ENCODE peak calls at places on chromosomes 13 and 19, in five cellular contexts. I is HCT116; S is amygdala; H is stimulated activated CD8-positive, alpha-beta memory T cell treated with anti-CD3 and anti-CD28 coated beads, Interleukin-4, amount 100 ng/mL, for 1 hour; J is putamen. P is an unnamed sample.

GRCh38 chr13:31588331-31588730 is 151.0 kb upstream of the RXFP2 start:
- DNase-seq in I (no peak), H (no peak), S (no peak), J (no peak), P (no peak)

GRCh38 chr19:54230031-54230430 is 7.2 kb upstream of the LILRB3 start:
- DNase-seq in I (no peak), J (no peak), S (no peak), H (no peak), P (no peak)

GRCh38 chr19:28403698-28404099 is 809.3 kb downstream of the UQCRFS1 start:
- DNase-seq in J (no peak), I (no peak), S (no peak), H (no peak), P (peak)

GRCh38 chr19:35714601-35715354 is 3.0 kb upstream of the KMT2B start:
- DNase-seq in J (no peak), S (no peak), H (no peak), I (no peak), P (no peak)

GRCh38 chr13:46614582-46614981 is 61.6 kb downstream of the LRCH1 start:
- DNase-seq in I (no peak), J (no peak), H (no peak), S (no peak), P (no peak)

GRCh38 chr13:27101289-27101688 is 70.3 kb downstream of the USP12 start:
- DNase-seq in I (no peak), J (no peak), H (no peak), S (no peak), P (no peak)

GRCh38 chr13:50891206-50891605 is 18.4 kb upstream of the RNASEH2B start:
- DNase-seq in J (no peak), I (no peak), H (no peak), S (no peak), P (no peak)

GRCh38 chr13:105213512-105213911 is 1322.0 kb downstream of the EFNB2 start:
- DNase-seq in I (no peak), S (no peak), J (no peak), H (no peak), P (no peak)

GRCh38 chr19:16587031-16588023 is 15.1 kb upstream of the SLC35E1 start:
- DNase-seq in J (no peak), S (no peak), I (no peak), H (no peak), P (no peak)

GRCh38 chr19:13832096-13832495 is 36.9 kb downstream of the ZSWIM4 start:
- DNase-seq in J (no peak), S (no peak), H (no peak), I (no peak), P (no peak)

GRCh38 chr13:109821038-109821545 is 34.7 kb upstream of the IRS2 start:
- DNase-seq in H (no peak), I (no peak), J (no peak), S (no peak), P (no peak)

GRCh38 chr19:41332468-41332867 is 21.3 kb downstream of the TGFB1 start:
- DNase-seq in S (no peak), H (no peak), I (no peak), J (no peak), P (no peak)

GRCh38 chr19:49971991-49972401 is 11.0 kb upstream of the SIGLEC11 start:
- DNase-seq in J (no peak), S (no peak), H (no peak), I (no peak), P (no peak)

GRCh38 chr13:43303040-43303729 is 279.8 kb downstream of the DNAJC15 start:
- DNase-seq in I (no peak), S (peak), H (no peak), J (peak), P (no peak)

GRCh38 chr19:17220207-17220758 is 5.1 kb downstream of the USE1 start:
- DNase-seq in J (no peak), I (no peak), S (no peak), H (no peak), P (peak)

GRCh38 chr13:69585656-69586055 is 522.0 kb upstream of the ATXN8OS start:
- DNase-seq in I (no peak), J (peak), H (no peak), S (no peak), P (no peak)

GRCh38 chr19:51687791-51688664 is 5.1 kb upstream of the SPACA6 start:
- DNase-seq in I (no peak), S (peak), H (no peak), J (peak), P (peak)